ENCODE peak calls at places on chromosome 21, in seven cellular contexts. J, E, T, L, Z, P and H are unnamed samples.

GRCh38 chr21:44423312-44423821 is 31.9 kb upstream of the LRRC3 start:
- DNase-seq in J (no peak), E (no peak), T (peak; percentile 13), L (no peak), Z (no peak), P (no peak), H (no peak)

GRCh38 chr21:34911360-34911759 is 137.7 kb downstream of the RUNX1 start:
- DNase-seq in J (no peak), E (no peak), T (no peak), L (no peak), Z (no peak), P (no peak), H (no peak)

GRCh38 chr21:20647603-20648002 is 350.6 kb upstream of the NCAM2 start:
- DNase-seq in J (no peak), E (no peak), T (no peak), L (no peak), Z (peak; percentile 3), P (no peak), H (no peak)

GRCh38 chr21:26795866-26796329 is 49.3 kb downstream of the ADAMTS1 start:
- DNase-seq in J (peak; percentile 91), E (peak; percentile 52), T (peak; percentile 45), L (peak; percentile 86), Z (peak; percentile 68), P (no peak), H (peak; percentile 89)

GRCh38 chr21:45104560-45104959 is 30.2 kb downstream of the ADARB1 start:
- DNase-seq in J (no peak), E (no peak), T (no peak), L (no peak), Z (peak; percentile 60), P (no peak), H (no peak)

GRCh38 chr21:44555200-44555875 is 3.3 kb downstream of the KRTAP10-3 start:
- DNase-seq in J (no peak), E (no peak), T (no peak), L (no peak), Z (no peak), P (no peak), H (no peak)

GRCh38 chr21:46171996-46172862 is 12.0 kb downstream of the SPATC1L start:
- DNase-seq in J (no peak), E (no peak), T (peak; percentile 12), L (no peak), Z (no peak), P (no peak), H (no peak)

GRCh38 chr21:44039828-44040227 is 27.7 kb downstream of the TRAPPC10 start:
- DNase-seq in J (no peak), E (no peak), T (no peak), L (no peak), Z (no peak), P (no peak), H (no peak)

GRCh38 chr21:37430184-37430821 is 63.7 kb downstream of the DYRK1A start:
- DNase-seq in J (no peak), E (no peak), T (no peak), L (no peak), Z (peak; percentile 81), P (no peak), H (no peak)

GRCh38 chr21:37294674-37295073 is 27.5 kb upstream of the VPS26C start:
- DNase-seq in J (no peak), E (no peak), T (no peak), L (no peak), Z (no peak), P (no peak), H (no peak)

GRCh38 chr21:31929548-31929947 is 56.7 kb downstream of the HUNK start:
- DNase-seq in J (no peak), E (no peak), T (no peak), L (no peak), Z (no peak), P (no peak), H (no peak)

GRCh38 chr21:31204801-31205200 is 139.3 kb downstream of the TIAM1 start:
- DNase-seq in J (no peak), E (peak; percentile 75), T (no peak), L (no peak), Z (no peak), P (no peak), H (no peak)

GRCh38 chr21:43825936-43826622 is 36.7 kb downstream of the RRP1 start:
- DNase-seq in J (no peak), E (no peak), T (no peak), L (no peak), Z (no peak), P (peak; percentile 79), H (no peak)

GRCh38 chr21:32336711-32337110 is 38.1 kb downstream of the MRAP start:
- DNase-seq in J (no peak), E (no peak), T (no peak), L (peak; percentile 29), Z (peak; percentile 77), P (no peak), H (peak; percentile 49)

GRCh38 chr21:46048926-46049889 is 48.7 kb upstream of the COL6A2 start:
- DNase-seq in J (peak; percentile 100), E (peak; percentile 90), T (peak; percentile 92), L (peak; percentile 100), Z (peak; percentile 35), P (peak; percentile 46), H (peak; percentile 100)

GRCh38 chr21:40255665-40256064 is 388.4 kb downstream of the PCP4 start:
- DNase-seq in J (no peak), E (no peak), T (no peak), L (no peak), Z (no peak), P (no peak), H (no peak)

GRCh38 chr21:37292946-37293345 is 25.8 kb upstream of the VPS26C start:
- DNase-seq in J (no peak), E (no peak), T (no peak), L (no peak), Z (no peak), P (no peak), H (no peak)

GRCh38 chr21:27581168-27581567 is 614.3 kb upstream of the ADAMTS5 start:
- DNase-seq in J (no peak), E (peak; percentile 19), T (no peak), L (peak; percentile 37), Z (peak; percentile 89), P (no peak), H (peak; percentile 74)

GRCh38 chr21:28391938-28392337 is 600.7 kb downstream of the LTN1 start:
- DNase-seq in J (no peak), E (no peak), T (no peak), L (no peak), Z (no peak), P (no peak), H (no peak)

GRCh38 chr21:44395260-44395659 is 41.8 kb downstream of the TRPM2 start:
- DNase-seq in J (no peak), E (no peak), T (no peak), L (no peak), Z (no peak), P (no peak), H (no peak)

GRCh38 chr21:27321791-27322190 is 354.9 kb upstream of the ADAMTS5 start:
- DNase-seq in J (no peak), E (no peak), T (no peak), L (no peak), Z (no peak), P (no peak), H (no peak)

GRCh38 chr21:44730951-44731579 is 19.7 kb upstream of the TSPEAR start:
- DNase-seq in J (no peak), E (no peak), T (no peak), L (no peak), Z (no peak), P (no peak), H (no peak)

GRCh38 chr21:30719401-30719800 is 824 bp upstream of the KRTAP21-3 start:
- DNase-seq in J (no peak), E (no peak), T (no peak), L (no peak), Z (peak; percentile 20), P (no peak), H (no peak)

GRCh38 chr21:29433366-29434059 is 134.8 kb downstream of the BACH1 start:
- DNase-seq in J (no peak), E (peak; percentile 94), T (no peak), L (no peak), Z (peak; percentile 25), P (no peak), H (no peak)

GRCh38 chr21:37220433-37220980 is 46.6 kb downstream of the VPS26C start:
- DNase-seq in J (no peak), E (no peak), T (no peak), L (peak; percentile 24), Z (peak; percentile 27), P (peak; percentile 66), H (peak; percentile 40)

GRCh38 chr21:33402011-33402979 is 918 bp upstream of the IFNGR2 start:
- DNase-seq in J (peak; percentile 56), E (peak; percentile 96), T (peak; percentile 75), L (peak; percentile 74), Z (peak; percentile 84), P (peak; percentile 77), H (peak; percentile 35)
- H3K4me3 ChIP-seq in J (peak overlapping the region; percentile 90), E (peak overlapping the region; percentile 87), T (peak overlapping the region; percentile 65), L (peak overlapping the region; percentile 60), Z (peak overlapping the region; percentile 77), P (peak overlapping the region; percentile 62), H (no peak overlapping the region)

GRCh38 chr21:38927776-38928175 is 122.0 kb downstream of the ETS2 start:
- DNase-seq in J (no peak), E (peak; percentile 77), T (peak; percentile 3), L (no peak), Z (no peak), P (no peak), H (no peak)

GRCh38 chr21:38924954-38925353 is 119.2 kb downstream of the ETS2 start:
- DNase-seq in J (no peak), E (no peak), T (no peak), L (no peak), Z (no peak), P (no peak), H (no peak)

GRCh38 chr21:38929137-38929536 is 123.4 kb downstream of the ETS2 start:
- DNase-seq in J (no peak), E (no peak), T (no peak), L (no peak), Z (no peak), P (no peak), H (no peak)

GRCh38 chr21:38922474-38922873 is 116.7 kb downstream of the ETS2 start:
- DNase-seq in J (no peak), E (no peak), T (no peak), L (no peak), Z (no peak), P (no peak), H (no peak)

GRCh38 chr21:38925923-38926322 is 120.2 kb downstream of the ETS2 start:
- DNase-seq in J (peak; percentile 76), E (no peak), T (peak; percentile 72), L (peak; percentile 84), Z (peak; percentile 89), P (no peak), H (peak; percentile 95)
- H3K4me3 ChIP-seq in J (no peak overlapping the region), E (no peak overlapping the region), T (peak overlapping the region; percentile 35), L (peak overlapping the region; percentile 13), Z (peak overlapping the region; percentile 14), P (no peak overlapping the region), H (no peak overlapping the region)

GRCh38 chr21:15521644-15522001 is 208.2 kb upstream of the USP25 start:
- DNase-seq in J (no peak), E (peak; percentile 71), T (no peak), L (no peak), Z (peak; percentile 81), P (no peak), H (no peak)
- H3K4me3 ChIP-seq in J (no peak overlapping the region), E (no peak overlapping the region), T (no peak overlapping the region), L (no peak overlapping the region), Z (no peak overlapping the region), P (no peak overlapping the region), H (no peak overlapping the region)

DNA sequence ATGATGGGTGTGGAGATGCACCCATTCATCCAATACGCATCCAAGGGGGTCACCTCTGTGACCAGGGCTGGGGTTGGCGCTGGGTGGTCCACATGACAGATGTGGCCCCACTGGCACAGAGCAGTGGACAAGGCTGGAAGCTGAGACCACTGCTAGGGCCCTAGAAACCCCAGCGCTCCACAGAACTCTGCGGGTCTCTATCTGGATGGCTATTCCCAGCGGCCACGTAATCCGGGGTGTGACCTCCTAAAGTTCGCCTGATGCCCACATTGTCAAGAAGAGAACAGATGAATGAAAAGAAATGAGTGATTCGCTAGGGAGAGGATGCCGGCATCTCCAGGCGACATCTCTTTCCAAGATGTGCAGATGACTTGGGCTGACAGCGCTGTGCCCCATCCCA is 55.2 kb downstream of the PRDM15 start:
- DNase-seq in J (no peak), E (no peak), T (no peak), L (no peak), Z (no peak), P (no peak), H (no peak)
- H3K4me3 ChIP-seq in J (no peak overlapping the region), E (no peak overlapping the region), T (no peak overlapping the region), L (no peak overlapping the region), Z (no peak overlapping the region), P (no peak overlapping the region), H (no peak overlapping the region)